ENCODE peak calls at places on chromosomes 12 and 14, in five cellular contexts. F is left colon; J is naive thymus-derived CD8-positive, alpha-beta T cell; H is EH; Y is AG10803. D is an unnamed sample.

GRCh38 chr12:124713041-124713435 is 145.6 kb upstream of the NCOR2 start:
- DNase-seq in H (no peak), Y (no peak), F (peak), J (no peak), D (no peak)

GRCh38 chr14:88013750-88014349 is 8.9 kb downstream of the GPR65 start:
- DNase-seq in J (no peak), H (peak), F (peak), Y (peak), D (peak)

GRCh38 chr14:92531151-92531873 is 17.7 kb downstream of the RIN3 start:
- DNase-seq in F (no peak), Y (no peak), H (no peak), J (peak), D (no peak)

GRCh38 chr12:32201996-32202395 is 95.3 kb downstream of the BICD1 start:
- DNase-seq in H (no peak), Y (no peak), F (no peak), J (no peak), D (no peak)

GRCh38 chr12:13777374-13777773 is 204.0 kb downstream of the GRIN2B start:
- DNase-seq in F (no peak), J (no peak), H (no peak), Y (no peak), D (no peak)

GRCh38 chr14:96160913-96161310 is 43.7 kb upstream of the BDKRB2 start:
- DNase-seq in Y (no peak), F (no peak), J (no peak), H (no peak), D (no peak)

GRCh38 chr12:121905746-121906145 is 12.6 kb upstream of the CFAP251 start:
- DNase-seq in Y (no peak), J (no peak), H (peak), F (no peak), D (peak)

GRCh38 chr12:2641209-2641608 is 153.6 kb upstream of the FKBP4 start:
- DNase-seq in H (peak), J (no peak), Y (peak), F (no peak), D (peak)

GRCh38 chr12:48681416-48681737 is 661 bp downstream of the KANSL2 start:
- DNase-seq in F (no peak), J (no peak), H (peak), Y (peak), D (no peak)

GRCh38 chr14:69773571-69774276 is 6.8 kb downstream of the SRSF5 start:
- DNase-seq in Y (no peak), J (no peak), H (no peak), F (no peak), D (no peak)

GRCh38 chr14:63616015-63616414 is 25.7 kb downstream of the WDR89 start:
- DNase-seq in Y (no peak), F (no peak), H (no peak), J (no peak), D (no peak)

GRCh38 chr12:108573310-108573709 is 10.9 kb downstream of the ISCU start:
- DNase-seq in Y (no peak), H (peak), J (no peak), F (no peak), D (no peak)

GRCh38 chr12:104671407-104672095 is 214.8 kb downstream of the CHST11 start:
- DNase-seq in J (no peak), H (peak), Y (peak), F (peak), D (peak)

GRCh38 chr12:2959194-2959507 is at the start of gene TEAD4:
- DNase-seq in H (peak), J (no peak), Y (peak), F (peak), D (peak)

GRCh38 chr12:44875417-44875953 is 630 bp downstream of the NELL2 start:
- DNase-seq in F (peak), J (peak), Y (no peak), H (no peak), D (no peak)

GRCh38 chr14:76267322-76268012 is 108.5 kb upstream of the ESRRB start:
- DNase-seq in J (no peak), H (peak), Y (peak), F (peak), D (no peak)

GRCh38 chr12:49274396-49275069 is 9.7 kb downstream of the TUBA1C start:
- DNase-seq in H (peak), Y (no peak), J (no peak), F (no peak), D (no peak)

GRCh38 chr14:90483551-90483950 is 86.7 kb downstream of the CALM1 start:
- DNase-seq in J (peak), F (peak), H (no peak), Y (no peak), D (no peak)

GRCh38 chr12:51392556-51393237 is 1.5 kb upstream of the GALNT6 start:
- DNase-seq in H (peak), J (no peak), F (peak), Y (peak), D (peak)

GRCh38 chr12:107320929-107321618 is 227.7 kb upstream of the CRY1 start:
- DNase-seq in H (peak), J (peak), F (peak), Y (peak), D (no peak)

GRCh38 chr12:75526655-75527511 is 15.5 kb upstream of the KRR1 start:
- DNase-seq in J (no peak), F (no peak), Y (peak), H (peak), D (peak)

GRCh38 chr14:66311935-66312334 is 174.2 kb upstream of the CCDC196 start:
- DNase-seq in F (no peak), H (no peak), Y (no peak), J (no peak), D (no peak)

GRCh38 chr14:66508846-66509621 is 1.1 kb downstream of the GPHN start:
- DNase-seq in J (peak), Y (peak), F (peak), H (peak), D (peak)

GRCh38 chr12:42396473-42397259 is 70.7 kb downstream of the PPHLN1 start:
- DNase-seq in F (no peak), J (no peak), Y (no peak), H (peak), D (no peak)

GRCh38 chr12:666766-667308 is 3.6 kb upstream of the NINJ2 start:
- DNase-seq in H (peak), F (no peak), J (no peak), Y (peak), D (peak)

GRCh38 chr12:132827763-132828703 is 636 bp downstream of the GOLGA3 start:
- DNase-seq in J (no peak), H (peak), F (peak), Y (peak), D (peak)

GRCh38 chr14:65482769-65483438 is 70.4 kb downstream of the FUT8 start:
- DNase-seq in Y (peak), J (no peak), H (no peak), F (no peak), D (no peak)

GRCh38 chr12:46751173-46751572 is 74.6 kb downstream of the SLC38A4 start:
- DNase-seq in H (no peak), Y (no peak), J (no peak), F (no peak), D (no peak)

GRCh38 chr14:101732128-101732527 is 29.4 kb upstream of the PPP2R5C start:
- DNase-seq in Y (no peak), H (no peak), F (no peak), J (no peak), D (no peak)

D was measured in HFFc6.